ENCODE peak calls at places on chromosomes 2 and 18, in four cellular contexts. L, K, E and T are unnamed samples.

GRCh38 chr18:79680100-79680879 is 687 bp downstream of the CTDP1 start:
- DNase-seq in L (peak), K (peak), E (peak), T (peak)

GRCh38 chr2:134549104-134549503 is 169.7 kb downstream of the TMEM163 start:
- DNase-seq in L (no peak), K (no peak), E (no peak), T (no peak)

GRCh38 chr2:101173707-101174295 is 22.6 kb upstream of the TBC1D8 start:
- DNase-seq in L (no peak), K (no peak), E (no peak), T (no peak)

GRCh38 chr2:12684471-12684936 is 32.2 kb upstream of the TRIB2 start:
- DNase-seq in L (peak), K (no peak), E (no peak), T (no peak)

GRCh38 chr2:179311071-179311470 is 46.4 kb upstream of the SESTD1 start:
- DNase-seq in L (no peak), K (no peak), E (no peak), T (no peak)

GRCh38 chr2:66563473-66563872 is 128.5 kb downstream of the MEIS1 start:
- DNase-seq in L (no peak), K (peak), E (peak), T (no peak)

GRCh38 chr2:206443735-206444527 is 599 bp downstream of the ADAM23 start:
- DNase-seq in L (peak), K (no peak), E (no peak), T (peak)

GRCh38 chr18:1036926-1037325 is 132.3 kb downstream of the ADCYAP1 start:
- DNase-seq in L (no peak), K (no peak), E (no peak), T (no peak)

GRCh38 chr2:7813541-7814310 is 868.1 kb upstream of the ID2 start:
- DNase-seq in L (no peak), K (no peak), E (no peak), T (no peak)

GRCh38 chr2:40700211-40700954 is 248.5 kb upstream of the SLC8A1 start:
- DNase-seq in L (no peak), K (no peak), E (no peak), T (no peak)

GRCh38 chr18:57087985-57088384 is 58.9 kb upstream of the BOD1L2 start:
- DNase-seq in L (no peak), K (no peak), E (no peak), T (no peak)

GRCh38 chr2:26772064-26773001 is 8.2 kb downstream of the SLC35F6 start:
- DNase-seq in L (peak), K (peak), E (peak), T (peak)

GRCh38 chr2:108182489-108182888 is 57.3 kb upstream of the SULT1C3 start:
- DNase-seq in L (no peak), K (peak), E (peak), T (peak)

GRCh38 chr2:12363569-12363968 is 353.2 kb upstream of the TRIB2 start:
- DNase-seq in L (no peak), K (no peak), E (no peak), T (no peak)

GRCh38 chr18:52894801-52895200 is 554.8 kb downstream of the DCC start:
- DNase-seq in L (no peak), K (no peak), E (no peak), T (no peak)

GRCh38 chr2:128736689-128737545 is 418.2 kb upstream of the HS6ST1 start:
- DNase-seq in L (peak), K (peak), E (peak), T (peak)

GRCh38 chr2:147665035-147665434 is 179.8 kb upstream of the ACVR2A start:
- DNase-seq in L (no peak), K (no peak), E (no peak), T (peak)

GRCh38 chr2:85277416-85278158 is 50.2 kb downstream of the TGOLN2 start:
- DNase-seq in L (peak), K (no peak), E (no peak), T (no peak)

GRCh38 chr2:74554821-74555531 is 456 bp downstream of the DOK1 start:
- DNase-seq in L (peak), K (no peak), E (peak), T (no peak)

GRCh38 chr2:225008935-225009334 is 33.3 kb downstream of the DOCK10 start:
- DNase-seq in L (peak), K (peak), E (peak), T (no peak)

GRCh38 chr2:66574701-66575624 is 140.0 kb downstream of the MEIS1 start:
- DNase-seq in L (peak), K (peak), E (peak), T (peak)

GRCh38 chr2:107721178-107721577 is 105.5 kb upstream of the RGPD4 start:
- DNase-seq in L (no peak), K (no peak), E (no peak), T (no peak)

GRCh38 chr2:235665656-235666239 is 171.9 kb downstream of the AGAP1 start:
- DNase-seq in L (peak), K (no peak), E (no peak), T (no peak)

GRCh38 chr2:238513346-238513745 is 86.6 kb downstream of the ASB1 start:
- DNase-seq in L (peak), K (peak), E (peak), T (peak)

GRCh38 chr2:162258686-162259085 is 15.4 kb upstream of the FAP start:
- DNase-seq in L (no peak), K (no peak), E (no peak), T (no peak)

GRCh38 chr2:85584857-85585780 is 888 bp downstream of the VAMP5 start:
- DNase-seq in L (peak), K (peak), E (peak), T (peak)

GRCh38 chr2:74516650-74517049 is 2.4 kb downstream of the TLX2 start:
- DNase-seq in L (no peak), K (no peak), E (no peak), T (no peak)

GRCh38 chr2:77642339-77642738 is 120.2 kb upstream of the LRRTM4 start:
- DNase-seq in L (no peak), K (no peak), E (no peak), T (no peak)

GRCh38 chr2:226868331-226868730 is 32.5 kb downstream of the RHBDD1 start:
- DNase-seq in L (no peak), K (no peak), E (no peak), T (no peak)

GRCh38 chr2:74228772-74229171 is 30.4 kb downstream of the MTHFD2 start:
- DNase-seq in L (no peak), K (no peak), E (no peak), T (no peak)

GRCh38 chr2:219497495-219498279 is 1.0 kb upstream of the GMPPA start:
- DNase-seq in L (peak), K (peak), E (peak), T (peak)

GRCh38 chr2:158990397-158991209 is 22.2 kb downstream of the TANC1 start:
- DNase-seq in L (no peak), K (no peak), E (no peak), T (peak)

GRCh38 chr2:154402138-154402714 is 296.3 kb upstream of the KCNJ3 start:
- DNase-seq in L (peak), K (peak), E (no peak), T (peak)

GRCh38 chr2:190763901-190764514 is 115.1 kb downstream of the NAB1 start:
- DNase-seq in L (no peak), K (no peak), E (peak), T (no peak)

DNA sequence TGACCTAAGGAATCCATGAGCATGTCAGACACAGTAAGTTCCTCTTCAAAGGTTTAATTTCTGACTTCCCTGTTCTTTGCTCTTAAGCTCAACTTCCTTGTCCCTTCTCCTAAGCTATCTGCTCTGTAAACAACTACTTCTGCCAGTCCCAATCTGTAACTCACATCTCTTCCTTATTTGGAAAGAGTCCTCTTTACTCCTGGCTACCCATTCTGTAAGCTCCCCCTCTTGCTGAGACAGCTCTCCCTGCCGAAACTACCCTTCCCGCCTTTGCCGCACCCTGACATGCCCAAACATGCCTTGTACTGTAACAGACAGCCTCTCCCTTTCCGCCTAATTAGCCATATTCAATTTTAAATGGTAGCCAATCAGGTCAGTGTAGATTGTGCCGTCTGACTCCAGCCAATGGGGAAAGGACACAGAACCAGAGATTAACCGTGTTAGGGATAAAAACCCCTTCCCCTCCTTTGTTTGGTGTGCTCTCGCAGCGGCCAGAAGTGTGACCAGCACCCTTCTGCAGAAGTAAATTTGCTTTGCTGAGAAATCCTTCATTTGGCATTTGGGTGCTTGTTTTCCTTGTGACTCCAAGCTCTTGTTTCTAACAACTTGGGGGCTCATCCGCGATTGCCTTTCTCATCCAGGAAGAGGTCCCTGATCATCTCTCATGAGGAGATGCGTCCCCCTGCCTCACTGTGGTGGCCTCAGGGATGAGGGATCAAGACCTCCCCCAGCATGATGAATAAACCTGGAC is 49.0 kb downstream of the PIAS2 start:
- DNase-seq in L (no peak), K (no peak), E (no peak), T (no peak)
- TF ChIP-seq JUN in L (no peak), K (no peak), E (no peak), T (no peak)

GRCh38 chr18:45802814-45803492 is 22.5 kb upstream of the SIGLEC15 start:
- DNase-seq in L (peak), K (no peak), E (no peak), T (peak)
- H3K27ac ChIP-seq in L (peak), K (no peak), E (no peak), T (peak)

GRCh38 chr2:161219213-161219612 is 59.0 kb downstream of the TANK start:
- DNase-seq in L (no peak), K (no peak), E (no peak), T (no peak)

GRCh38 chr2:161223139-161223732 is 63.0 kb downstream of the TANK start:
- DNase-seq in L (peak), K (peak), E (peak), T (peak)

DNA sequence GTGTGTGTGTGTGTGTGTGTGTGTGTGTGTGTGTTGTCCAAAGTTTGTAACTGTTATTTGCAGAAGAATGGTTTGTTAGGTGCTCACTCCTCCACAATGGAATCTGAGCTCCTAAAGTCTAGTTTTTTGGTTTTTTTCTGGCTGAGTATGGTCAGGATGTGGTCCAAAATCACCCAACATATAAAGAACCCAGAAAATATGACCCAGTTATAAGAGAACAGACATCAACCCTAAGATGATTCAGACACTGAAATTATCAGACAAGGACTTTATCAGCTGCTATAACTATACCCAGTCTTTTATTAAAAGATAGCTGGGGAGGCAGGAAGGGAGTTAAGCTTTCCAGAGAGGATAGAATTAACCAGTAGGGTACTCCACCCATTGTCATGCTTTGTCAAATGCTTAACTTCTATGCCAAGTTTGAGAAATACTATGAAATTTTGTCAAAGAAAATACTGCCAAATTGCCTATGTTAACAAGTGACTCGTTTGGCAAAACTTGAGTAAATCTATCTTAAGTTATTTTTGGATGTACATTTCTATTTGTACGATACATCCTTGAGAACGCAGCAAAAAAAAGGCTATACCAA is 57.5 kb downstream of the TANK start:
- DNase-seq in L (no peak), K (no peak), E (no peak), T (no peak)
- TF ChIP-seq JUN in L (no peak), K (no peak), E (no peak), T (no peak)

GRCh38 chr2:217981084-217981730 is 21.6 kb downstream of the TNS1 start:
- DNase-seq in L (no peak), K (no peak), E (no peak), T (no peak)
- H3K27ac ChIP-seq in L (no peak), K (no peak), E (no peak), T (no peak)